ENCODE peak calls at places on chromosomes 16 and 17, in eight cellular contexts. One of them, this sample, is unnamed.

GRCh38 chr17:3796822-3797170 is 4.2 kb downstream of the ITGAE start:
- DNase-seq in stimulated activated naive CD4-positive, alpha-beta T cell: no peak
- DNase-seq in effector CD4-positive, alpha-beta T cell: no peak
- DNase-seq in HS-5: no peak
- DNase-seq in thoracic aorta: no peak
- DNase-seq in heart right ventricle: no peak
- DNase-seq in neural progenitor cell: no peak
- DNase-seq in skeletal muscle cell: no peak
- DNase-seq in this sample: no peak

GRCh38 chr17:9371019-9371418 is 204.6 kb downstream of the STX8 start:
- DNase-seq in stimulated activated naive CD4-positive, alpha-beta T cell: no peak
- DNase-seq in effector CD4-positive, alpha-beta T cell: no peak
- DNase-seq in HS-5: peak; percentile 84
- DNase-seq in thoracic aorta: no peak
- DNase-seq in heart right ventricle: peak; percentile 31
- DNase-seq in neural progenitor cell: no peak
- DNase-seq in skeletal muscle cell: peak; percentile 67
- DNase-seq in this sample: no peak

GRCh38 chr16:56409195-56409594 is 16.1 kb downstream of the AMFR start:
- DNase-seq in stimulated activated naive CD4-positive, alpha-beta T cell: no peak
- DNase-seq in effector CD4-positive, alpha-beta T cell: no peak
- DNase-seq in HS-5: no peak
- DNase-seq in thoracic aorta: no peak
- DNase-seq in heart right ventricle: no peak
- DNase-seq in neural progenitor cell: no peak
- DNase-seq in skeletal muscle cell: peak; percentile 23
- DNase-seq in this sample: no peak

GRCh38 chr17:74241434-74241833 is 28.1 kb downstream of the TTYH2 start:
- DNase-seq in stimulated activated naive CD4-positive, alpha-beta T cell: no peak
- DNase-seq in effector CD4-positive, alpha-beta T cell: no peak
- DNase-seq in HS-5: no peak
- DNase-seq in thoracic aorta: no peak
- DNase-seq in heart right ventricle: peak; percentile 31
- DNase-seq in neural progenitor cell: no peak
- DNase-seq in skeletal muscle cell: no peak
- DNase-seq in this sample: no peak

GRCh38 chr17:56595831-56596740 is 2.6 kb downstream of the NOG start:
- DNase-seq in stimulated activated naive CD4-positive, alpha-beta T cell: no peak
- DNase-seq in effector CD4-positive, alpha-beta T cell: no peak
- DNase-seq in HS-5: no peak
- DNase-seq in thoracic aorta: no peak
- DNase-seq in heart right ventricle: no peak
- DNase-seq in neural progenitor cell: peak; percentile 59
- DNase-seq in skeletal muscle cell: no peak
- DNase-seq in this sample: no peak

GRCh38 chr17:41360291-41360995 is 9.2 kb downstream of the KRT33B start:
- DNase-seq in stimulated activated naive CD4-positive, alpha-beta T cell: no peak
- DNase-seq in effector CD4-positive, alpha-beta T cell: no peak
- DNase-seq in HS-5: peak; percentile 77
- DNase-seq in thoracic aorta: no peak
- DNase-seq in heart right ventricle: no peak
- DNase-seq in neural progenitor cell: no peak
- DNase-seq in skeletal muscle cell: no peak
- DNase-seq in this sample: no peak

GRCh38 chr17:49191407-49191916 is 18.9 kb downstream of the GNGT2 start:
- DNase-seq in stimulated activated naive CD4-positive, alpha-beta T cell: no peak
- DNase-seq in effector CD4-positive, alpha-beta T cell: no peak
- DNase-seq in HS-5: no peak
- DNase-seq in thoracic aorta: no peak
- DNase-seq in heart right ventricle: no peak
- DNase-seq in neural progenitor cell: no peak
- DNase-seq in skeletal muscle cell: no peak
- DNase-seq in this sample: no peak

GRCh38 chr17:51046527-51047384 is 73.9 kb downstream of the SPAG9 start:
- DNase-seq in stimulated activated naive CD4-positive, alpha-beta T cell: no peak
- DNase-seq in effector CD4-positive, alpha-beta T cell: no peak
- DNase-seq in HS-5: no peak
- DNase-seq in thoracic aorta: no peak
- DNase-seq in heart right ventricle: peak; percentile 76
- DNase-seq in neural progenitor cell: peak; percentile 96
- DNase-seq in skeletal muscle cell: peak; percentile 78
- DNase-seq in this sample: no peak

GRCh38 chr16:87457724-87458423 is 35.0 kb downstream of the ZCCHC14 start:
- DNase-seq in stimulated activated naive CD4-positive, alpha-beta T cell: no peak
- DNase-seq in effector CD4-positive, alpha-beta T cell: peak; percentile 9
- DNase-seq in HS-5: peak; percentile 79
- DNase-seq in thoracic aorta: no peak
- DNase-seq in heart right ventricle: no peak
- DNase-seq in neural progenitor cell: no peak
- DNase-seq in skeletal muscle cell: peak; percentile 91
- DNase-seq in this sample: no peak

GRCh38 chr17:22221344-22221743 is 529.0 kb downstream of the KCNJ18 start:
- DNase-seq in stimulated activated naive CD4-positive, alpha-beta T cell: no peak
- DNase-seq in effector CD4-positive, alpha-beta T cell: no peak
- DNase-seq in HS-5: no peak
- DNase-seq in thoracic aorta: no peak
- DNase-seq in heart right ventricle: no peak
- DNase-seq in neural progenitor cell: no peak
- DNase-seq in skeletal muscle cell: no peak
- DNase-seq in this sample: no peak

GRCh38 chr17:39197380-39198185 is at the start of gene CACNB1:
- DNase-seq in stimulated activated naive CD4-positive, alpha-beta T cell: peak; percentile 61
- DNase-seq in effector CD4-positive, alpha-beta T cell: peak; percentile 67
- DNase-seq in HS-5: no peak
- DNase-seq in thoracic aorta: no peak
- DNase-seq in heart right ventricle: peak; percentile 74
- DNase-seq in neural progenitor cell: peak; percentile 94
- DNase-seq in skeletal muscle cell: peak; percentile 34
- DNase-seq in this sample: peak; percentile 76

GRCh38 chr16:68396481-68396880 is 51.8 kb downstream of the SMPD3 start:
- DNase-seq in stimulated activated naive CD4-positive, alpha-beta T cell: peak; percentile 24
- DNase-seq in effector CD4-positive, alpha-beta T cell: peak; percentile 33
- DNase-seq in HS-5: no peak
- DNase-seq in thoracic aorta: no peak
- DNase-seq in heart right ventricle: no peak
- DNase-seq in neural progenitor cell: peak; percentile 41
- DNase-seq in skeletal muscle cell: no peak
- DNase-seq in this sample: peak; percentile 33

GRCh38 chr16:15948532-15949209 is 745 bp upstream of the ABCC1 start:
- DNase-seq in stimulated activated naive CD4-positive, alpha-beta T cell: no peak
- DNase-seq in effector CD4-positive, alpha-beta T cell: no peak
- DNase-seq in HS-5: no peak
- DNase-seq in thoracic aorta: no peak
- DNase-seq in heart right ventricle: no peak
- DNase-seq in neural progenitor cell: no peak
- DNase-seq in skeletal muscle cell: no peak
- DNase-seq in this sample: no peak

GRCh38 chr16:73890524-73891500 is 405.8 kb upstream of the PSMD7 start:
- DNase-seq in stimulated activated naive CD4-positive, alpha-beta T cell: no peak
- DNase-seq in effector CD4-positive, alpha-beta T cell: no peak
- DNase-seq in HS-5: no peak
- DNase-seq in thoracic aorta: no peak
- DNase-seq in heart right ventricle: no peak
- DNase-seq in neural progenitor cell: peak; percentile 62
- DNase-seq in skeletal muscle cell: no peak
- DNase-seq in this sample: no peak

GRCh38 chr17:17494499-17495447 is 1.4 kb downstream of the RASD1 start:
- DNase-seq in stimulated activated naive CD4-positive, alpha-beta T cell: no peak
- DNase-seq in effector CD4-positive, alpha-beta T cell: no peak
- DNase-seq in HS-5: no peak
- DNase-seq in thoracic aorta: no peak
- DNase-seq in heart right ventricle: peak; percentile 45
- DNase-seq in neural progenitor cell: peak; percentile 77
- DNase-seq in skeletal muscle cell: no peak
- DNase-seq in this sample: no peak

GRCh38 chr16:52474679-52475078 is 72.3 kb downstream of the TOX3 start:
- DNase-seq in stimulated activated naive CD4-positive, alpha-beta T cell: no peak
- DNase-seq in effector CD4-positive, alpha-beta T cell: no peak
- DNase-seq in HS-5: no peak
- DNase-seq in thoracic aorta: no peak
- DNase-seq in heart right ventricle: no peak
- DNase-seq in neural progenitor cell: no peak
- DNase-seq in skeletal muscle cell: no peak
- DNase-seq in this sample: no peak

GRCh38 chr16:66508261-66508913 is 41.5 kb downstream of the TK2 start:
- DNase-seq in stimulated activated naive CD4-positive, alpha-beta T cell: no peak
- DNase-seq in effector CD4-positive, alpha-beta T cell: no peak
- DNase-seq in HS-5: no peak
- DNase-seq in thoracic aorta: no peak
- DNase-seq in heart right ventricle: no peak
- DNase-seq in neural progenitor cell: no peak
- DNase-seq in skeletal muscle cell: no peak
- DNase-seq in this sample: no peak

This sample was measured in T-helper 9 cell.